ENCODE peak calls at places on chromosomes 16 and 17, in five cellular contexts. One of them, this sample, is unnamed.

GRCh38 chr17:44878627-44879221 is 20.5 kb downstream of the EFTUD2 start:
- DNase-seq in A673: peak
- DNase-seq in neural progenitor cell: peak
- DNase-seq in fibroblast of lung: peak
- DNase-seq in PC-9: no peak
- DNase-seq in this sample: peak

GRCh38 chr17:68592667-68593330 is 8.4 kb downstream of the FAM20A start:
- DNase-seq in neural progenitor cell: no peak
- DNase-seq in fibroblast of lung: no peak
- DNase-seq in PC-9: no peak
- DNase-seq in A673: no peak
- DNase-seq in this sample: no peak

GRCh38 chr17:76974721-76975120 is 106.5 kb downstream of the MGAT5B start:
- DNase-seq in A673: no peak
- DNase-seq in fibroblast of lung: no peak
- DNase-seq in neural progenitor cell: no peak
- DNase-seq in PC-9: no peak
- DNase-seq in this sample: no peak

GRCh38 chr17:78488156-78488555 is 89.0 kb downstream of the DNAH17 start:
- DNase-seq in PC-9: no peak
- DNase-seq in fibroblast of lung: no peak
- DNase-seq in neural progenitor cell: no peak
- DNase-seq in A673: no peak
- DNase-seq in this sample: no peak

GRCh38 chr17:144936-145670 is 7.7 kb downstream of the SCGB1C2 start:
- DNase-seq in PC-9: no peak
- DNase-seq in fibroblast of lung: no peak
- DNase-seq in A673: no peak
- DNase-seq in neural progenitor cell: no peak
- DNase-seq in this sample: no peak

GRCh38 chr16:15607700-15608396 is 35.1 kb downstream of the MARF1 start:
- DNase-seq in PC-9: peak
- DNase-seq in neural progenitor cell: no peak
- DNase-seq in A673: no peak
- DNase-seq in fibroblast of lung: peak
- DNase-seq in this sample: no peak

GRCh38 chr17:41010421-41010820 is 1.5 kb upstream of the KRTAP3-1 start:
- DNase-seq in A673: no peak
- DNase-seq in neural progenitor cell: no peak
- DNase-seq in fibroblast of lung: no peak
- DNase-seq in PC-9: no peak
- DNase-seq in this sample: no peak

GRCh38 chr16:525520-526180 is 1.9 kb upstream of the CAPN15 start:
- DNase-seq in PC-9: peak
- DNase-seq in fibroblast of lung: peak
- DNase-seq in neural progenitor cell: no peak
- DNase-seq in A673: peak
- DNase-seq in this sample: no peak

GRCh38 chr16:87854053-87854906 is 15.0 kb downstream of the SLC7A5 start:
- DNase-seq in A673: no peak
- DNase-seq in neural progenitor cell: no peak
- DNase-seq in fibroblast of lung: no peak
- DNase-seq in PC-9: peak
- DNase-seq in this sample: no peak

GRCh38 chr16:61681673-61682072 is 354.6 kb downstream of the CDH8 start:
- DNase-seq in A673: no peak
- DNase-seq in neural progenitor cell: no peak
- DNase-seq in fibroblast of lung: no peak
- DNase-seq in PC-9: no peak
- DNase-seq in this sample: no peak

GRCh38 chr17:73227379-73227778 is 34.3 kb downstream of the CPSF4L start:
- DNase-seq in PC-9: no peak
- DNase-seq in neural progenitor cell: no peak
- DNase-seq in A673: no peak
- DNase-seq in fibroblast of lung: no peak
- DNase-seq in this sample: no peak

GRCh38 chr16:67886387-67886786 is 1.7 kb downstream of the NRN1L start:
- DNase-seq in neural progenitor cell: no peak
- DNase-seq in fibroblast of lung: no peak
- DNase-seq in PC-9: no peak
- DNase-seq in A673: no peak
- DNase-seq in this sample: no peak

GRCh38 chr17:27555364-27555763 is 75.6 kb upstream of the LGALS9 start:
- DNase-seq in fibroblast of lung: no peak
- DNase-seq in A673: no peak
- DNase-seq in neural progenitor cell: no peak
- DNase-seq in PC-9: no peak
- DNase-seq in this sample: no peak

GRCh38 chr17:62705781-62706597 is 78.5 kb downstream of the MRC2 start:
- DNase-seq in fibroblast of lung: no peak
- DNase-seq in A673: no peak
- DNase-seq in neural progenitor cell: peak
- DNase-seq in PC-9: peak
- DNase-seq in this sample: no peak

GRCh38 chr17:6753006-6753445 is 2.8 kb upstream of the XAF1 start:
- DNase-seq in fibroblast of lung: peak
- DNase-seq in A673: peak
- DNase-seq in neural progenitor cell: peak
- DNase-seq in PC-9: no peak
- DNase-seq in this sample: no peak

GRCh38 chr16:89322381-89323119 is 105.0 kb downstream of the ZNF778 start:
- DNase-seq in neural progenitor cell: peak
- DNase-seq in fibroblast of lung: peak
- DNase-seq in A673: peak
- DNase-seq in PC-9: peak
- DNase-seq in this sample: no peak

DNA sequence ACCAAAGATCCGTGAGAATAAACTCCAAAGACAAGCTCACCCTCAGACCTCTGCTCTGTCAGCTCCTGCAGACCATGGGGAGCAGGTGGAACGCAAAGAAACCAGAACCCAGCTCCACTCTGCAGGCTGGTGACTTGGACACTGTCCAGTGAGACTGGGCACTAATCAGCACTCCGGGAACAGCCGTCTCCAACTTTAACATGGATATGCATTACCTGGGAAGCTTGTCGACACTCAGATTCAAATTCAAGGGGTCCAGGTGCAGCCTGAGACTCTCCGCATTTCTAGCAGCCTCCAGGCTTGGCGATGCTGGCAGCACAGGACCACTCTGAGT is 9.1 kb downstream of the SLX4 start:
- DNase-seq in PC-9: no peak
- DNase-seq in fibroblast of lung: no peak
- DNase-seq in A673: no peak
- DNase-seq in neural progenitor cell: no peak
- DNase-seq in this sample: no peak
- TF ChIP-seq EZH2 in PC-9: no peak
- TF ChIP-seq EZH2 in fibroblast of lung: no peak
- TF ChIP-seq EZH2 in A673: no peak
- TF ChIP-seq EZH2 in neural progenitor cell: no peak
- TF ChIP-seq EZH2 in this sample: no peak

GRCh38 chr17:79609616-79610150 is 1.2 kb downstream of the RBFOX3 start:
- DNase-seq in fibroblast of lung: no peak
- DNase-seq in A673: no peak
- DNase-seq in PC-9: no peak
- DNase-seq in neural progenitor cell: peak
- DNase-seq in this sample: no peak
- TF ChIP-seq EZH2 in fibroblast of lung: no peak
- TF ChIP-seq EZH2 in A673: no peak
- TF ChIP-seq EZH2 in PC-9: no peak
- TF ChIP-seq EZH2 in neural progenitor cell: peak
- TF ChIP-seq EZH2 in this sample: no peak

DNA sequence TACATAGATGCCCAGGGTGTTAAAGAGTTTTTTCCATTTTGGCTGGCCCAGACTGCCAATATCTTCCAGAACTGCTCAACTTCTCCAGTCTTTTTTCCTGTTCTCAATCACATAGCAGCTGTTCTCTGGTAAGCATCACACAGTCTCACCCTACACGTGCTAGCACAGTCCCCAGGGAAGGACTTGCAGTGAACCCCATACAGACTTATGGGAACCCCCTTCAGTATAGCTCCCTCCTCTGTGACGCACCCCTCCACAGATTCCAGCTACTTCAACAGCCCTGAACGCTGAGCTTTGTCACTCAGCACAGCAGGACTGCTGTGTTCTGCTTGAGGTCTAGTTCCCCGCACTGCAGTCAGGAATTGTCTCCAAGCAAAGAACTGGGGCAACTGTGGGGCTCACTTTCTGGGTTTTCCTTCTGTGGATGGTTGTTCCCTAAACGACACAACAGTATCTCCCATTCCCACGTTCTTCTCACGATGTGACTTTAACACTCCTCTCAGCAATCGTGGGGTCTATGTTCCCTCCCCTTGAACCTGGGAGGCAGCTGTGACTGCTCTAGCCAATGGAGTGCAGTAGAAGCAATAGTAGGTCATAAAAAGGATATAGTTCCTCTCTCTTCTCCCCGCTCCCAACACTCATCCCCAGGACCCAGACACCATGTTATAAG is 3.6 kb downstream of the MMP28 start:
- DNase-seq in fibroblast of lung: no peak
- DNase-seq in A673: no peak
- DNase-seq in PC-9: no peak
- DNase-seq in neural progenitor cell: no peak
- DNase-seq in this sample: no peak
- TF ChIP-seq EZH2 in fibroblast of lung: no peak
- TF ChIP-seq EZH2 in A673: no peak
- TF ChIP-seq EZH2 in PC-9: no peak
- TF ChIP-seq EZH2 in neural progenitor cell: no peak
- TF ChIP-seq EZH2 in this sample: no peak

DNA sequence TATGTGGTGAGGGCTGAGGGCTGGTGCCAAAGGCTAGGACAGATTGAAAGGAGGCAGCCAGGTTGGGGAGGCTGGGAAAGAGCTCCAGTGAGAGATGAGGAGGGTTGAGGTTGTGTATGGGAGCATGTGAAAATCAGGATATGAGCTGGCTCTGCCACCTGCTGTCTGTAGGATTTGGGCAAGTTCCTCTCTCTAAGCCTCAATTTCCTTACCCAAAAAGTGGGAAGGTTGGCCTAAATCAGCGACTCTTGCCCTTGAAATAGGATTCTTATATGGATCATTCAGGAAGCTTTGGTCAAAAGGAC is 6.1 kb upstream of the CCL1 start:
- DNase-seq in A673: no peak
- DNase-seq in neural progenitor cell: no peak
- DNase-seq in PC-9: no peak
- DNase-seq in fibroblast of lung: no peak
- DNase-seq in this sample: no peak
- TF ChIP-seq EZH2 in A673: no peak
- TF ChIP-seq EZH2 in neural progenitor cell: no peak
- TF ChIP-seq EZH2 in PC-9: no peak
- TF ChIP-seq EZH2 in fibroblast of lung: no peak
- TF ChIP-seq EZH2 in this sample: no peak

GRCh38 chr16:47143329-47143676 is 442 bp downstream of the NETO2 start:
- DNase-seq in A673: peak
- DNase-seq in PC-9: no peak
- DNase-seq in neural progenitor cell: peak
- DNase-seq in fibroblast of lung: peak
- DNase-seq in this sample: peak

GRCh38 chr16:47143677-47144558 is at the start of gene NETO2:
- DNase-seq in PC-9: no peak
- DNase-seq in A673: peak
- DNase-seq in fibroblast of lung: peak
- DNase-seq in neural progenitor cell: peak
- DNase-seq in this sample: peak

GRCh38 chr16:47140686-47141085 is 3.1 kb downstream of the NETO2 start:
- DNase-seq in PC-9: no peak
- DNase-seq in A673: no peak
- DNase-seq in neural progenitor cell: no peak
- DNase-seq in fibroblast of lung: no peak
- DNase-seq in this sample: no peak

GRCh38 chr16:47142469-47143328 is 1.0 kb downstream of the NETO2 start:
- DNase-seq in fibroblast of lung: peak
- DNase-seq in PC-9: no peak
- DNase-seq in neural progenitor cell: peak
- DNase-seq in A673: peak
- DNase-seq in this sample: peak

DNA sequence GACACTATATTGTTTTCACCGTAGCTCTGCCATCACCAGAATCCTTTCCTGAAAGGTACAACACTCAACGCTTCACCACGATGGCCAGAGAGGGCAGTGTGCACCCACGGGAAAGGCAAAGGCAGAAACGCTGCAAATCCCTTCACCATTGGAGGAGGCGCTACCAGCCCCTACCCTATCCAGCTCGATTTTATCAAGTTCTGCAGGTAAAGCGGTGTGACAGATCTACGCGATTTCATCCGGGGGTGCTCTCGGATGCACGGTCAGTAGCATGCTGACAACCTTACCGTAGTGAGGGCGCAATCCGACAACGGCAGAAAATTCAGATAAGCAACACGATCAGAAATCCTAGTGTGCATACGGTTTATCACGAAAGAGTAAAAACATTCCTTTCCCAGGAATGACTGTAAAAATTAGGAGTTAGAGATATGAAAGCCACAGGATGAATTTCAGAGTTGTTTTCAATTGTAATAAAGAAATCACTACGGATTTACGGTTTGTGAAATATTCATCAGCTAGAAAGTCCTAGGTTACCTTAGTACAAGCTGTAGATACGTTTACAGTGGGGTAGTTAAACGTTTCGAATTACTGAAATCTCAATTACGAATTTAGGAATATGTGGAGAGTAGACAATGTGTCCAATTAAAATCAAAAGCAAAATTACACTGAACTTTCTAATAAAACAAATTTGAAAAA is 1.8 kb downstream of the NETO2 start:
- DNase-seq in PC-9: peak
- DNase-seq in neural progenitor cell: peak
- DNase-seq in A673: peak
- DNase-seq in fibroblast of lung: peak
- DNase-seq in this sample: peak
- TF ChIP-seq EZH2 in PC-9: no peak
- TF ChIP-seq EZH2 in neural progenitor cell: peak
- TF ChIP-seq EZH2 in A673: no peak
- TF ChIP-seq EZH2 in fibroblast of lung: no peak
- TF ChIP-seq EZH2 in this sample: no peak

DNA sequence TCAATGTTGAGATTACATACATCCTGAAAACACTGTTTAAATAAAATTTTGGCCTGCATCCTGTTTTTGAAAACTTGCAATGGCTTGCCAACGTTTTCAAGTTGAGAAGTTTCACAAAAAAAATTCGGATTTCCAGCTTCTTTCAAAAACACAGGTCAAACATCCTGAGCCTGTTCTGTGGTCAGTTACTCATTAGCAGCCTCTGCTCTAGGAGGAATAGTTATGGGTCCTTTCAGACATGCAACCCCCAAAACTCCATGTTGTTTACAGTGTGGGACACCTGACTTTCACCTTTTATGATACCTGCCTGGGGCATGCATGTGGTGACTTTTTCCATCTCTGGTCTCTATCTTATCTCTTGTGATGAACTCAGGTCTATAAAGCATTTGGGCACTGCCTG is 577.9 kb downstream of the WWOX start:
- DNase-seq in PC-9: no peak
- DNase-seq in A673: no peak
- DNase-seq in neural progenitor cell: no peak
- DNase-seq in fibroblast of lung: peak
- DNase-seq in this sample: no peak
- TF ChIP-seq EZH2 in PC-9: no peak
- TF ChIP-seq EZH2 in A673: no peak
- TF ChIP-seq EZH2 in neural progenitor cell: no peak
- TF ChIP-seq EZH2 in fibroblast of lung: no peak
- TF ChIP-seq EZH2 in this sample: no peak